ENCODE peak calls at places on chromosomes 6 and 20, in ten cellular contexts. Q is HepG2, X is right cardiac atrium, W is lower lobe of right lung, N is A549, A is psoas muscle, O is body of pancreas, B is RWPE2, V is left lung, I is aorta. P is an unnamed sample.

GRCh38 chr6:125869427-125869826 is 78.7 kb downstream of the NCOA7 start:
- ATAC-seq in Q (no peak), X (peak), W (no peak), N (no peak), A (no peak), O (peak), B (no peak), V (no peak), I (no peak), P (no peak)

GRCh38 chr6:34285571-34285970 is 36.8 kb upstream of the SMIM29 start:
- ATAC-seq in Q (no peak), X (no peak), W (no peak), N (no peak), A (no peak), O (peak), B (no peak), V (no peak), I (no peak), P (no peak)

GRCh38 chr6:33822575-33823395 is 19.0 kb upstream of the MLN start:
- ATAC-seq in Q (peak), X (no peak), W (no peak), N (peak), A (no peak), O (no peak), B (peak), V (no peak), I (no peak), P (no peak)

GRCh38 chr20:46974669-46975434 is 80.2 kb downstream of the EYA2 start:
- ATAC-seq in Q (no peak), X (no peak), W (no peak), N (no peak), A (no peak), O (no peak), B (no peak), V (no peak), I (no peak), P (no peak)

GRCh38 chr6:36631326-36632046 is 37.3 kb downstream of the SRSF3 start:
- ATAC-seq in Q (peak), X (no peak), W (peak), N (peak), A (no peak), O (no peak), B (no peak), V (peak), I (no peak), P (no peak)

GRCh38 chr6:133610974-133611373 is 277.9 kb upstream of the TCF21 start:
- ATAC-seq in Q (no peak), X (peak), W (no peak), N (no peak), A (no peak), O (no peak), B (no peak), V (no peak), I (no peak), P (peak)

GRCh38 chr6:160420969-160421556 is 72.9 kb downstream of the SLC22A3 start:
- ATAC-seq in Q (no peak), X (peak), W (no peak), N (no peak), A (no peak), O (no peak), B (no peak), V (no peak), I (peak), P (peak)

GRCh38 chr20:31593221-31594001 is 11.7 kb upstream of the ID1 start:
- ATAC-seq in Q (peak), X (no peak), W (peak), N (peak), A (no peak), O (no peak), B (peak), V (peak), I (no peak), P (no peak)

GRCh38 chr6:82915666-82916065 is 150.0 kb downstream of the UBE3D start:
- ATAC-seq in Q (no peak), X (no peak), W (no peak), N (no peak), A (no peak), O (no peak), B (no peak), V (no peak), I (no peak), P (no peak)

GRCh38 chr6:113449051-113449450 is 408.1 kb upstream of the MARCKS start:
- ATAC-seq in Q (no peak), X (no peak), W (no peak), N (no peak), A (no peak), O (no peak), B (peak), V (peak), I (no peak), P (no peak)

GRCh38 chr6:26197736-26198625 is 110.8 kb downstream of the HFE start:
- ATAC-seq in Q (peak), X (no peak), W (no peak), N (no peak), A (no peak), O (no peak), B (no peak), V (peak), I (no peak), P (no peak)

GRCh38 chr6:16523550-16524379 is 237.5 kb downstream of the ATXN1 start:
- ATAC-seq in Q (no peak), X (peak), W (no peak), N (no peak), A (peak), O (no peak), B (no peak), V (peak), I (peak), P (no peak)

GRCh38 chr20:7231303-7231702 is 463.8 kb downstream of the BMP2 start:
- ATAC-seq in Q (no peak), X (no peak), W (no peak), N (no peak), A (no peak), O (no peak), B (no peak), V (no peak), I (no peak), P (no peak)

GRCh38 chr6:5125152-5126006 is 40.2 kb downstream of the PPP1R3G start:
- ATAC-seq in Q (peak), X (no peak), W (peak), N (peak), A (peak), O (no peak), B (peak), V (peak), I (no peak), P (no peak)

GRCh38 chr20:25079171-25079570 is 2.8 kb downstream of the VSX1 start:
- ATAC-seq in Q (no peak), X (no peak), W (no peak), N (no peak), A (no peak), O (no peak), B (no peak), V (no peak), I (no peak), P (no peak)

GRCh38 chr6:108750801-108751200 is 97.4 kb upstream of the ARMC2 start:
- ATAC-seq in Q (no peak), X (no peak), W (no peak), N (no peak), A (no peak), O (no peak), B (no peak), V (no peak), I (no peak), P (no peak)

GRCh38 chr6:110902091-110902490 is 27.5 kb downstream of the AMD1 start:
- ATAC-seq in Q (peak), X (no peak), W (no peak), N (no peak), A (no peak), O (no peak), B (peak), V (no peak), I (no peak), P (no peak)

GRCh38 chr6:110897433-110897832 is 22.8 kb downstream of the AMD1 start:
- ATAC-seq in Q (no peak), X (no peak), W (no peak), N (no peak), A (peak), O (no peak), B (no peak), V (no peak), I (no peak), P (no peak)

GRCh38 chr6:110898111-110898510 is 23.5 kb downstream of the AMD1 start:
- ATAC-seq in Q (no peak), X (no peak), W (no peak), N (no peak), A (no peak), O (no peak), B (no peak), V (no peak), I (no peak), P (no peak)

GRCh38 chr6:110895907-110896608 is 21.5 kb downstream of the AMD1 start:
- ATAC-seq in Q (no peak), X (no peak), W (no peak), N (no peak), A (no peak), O (no peak), B (no peak), V (no peak), I (no peak), P (no peak)

DNA sequence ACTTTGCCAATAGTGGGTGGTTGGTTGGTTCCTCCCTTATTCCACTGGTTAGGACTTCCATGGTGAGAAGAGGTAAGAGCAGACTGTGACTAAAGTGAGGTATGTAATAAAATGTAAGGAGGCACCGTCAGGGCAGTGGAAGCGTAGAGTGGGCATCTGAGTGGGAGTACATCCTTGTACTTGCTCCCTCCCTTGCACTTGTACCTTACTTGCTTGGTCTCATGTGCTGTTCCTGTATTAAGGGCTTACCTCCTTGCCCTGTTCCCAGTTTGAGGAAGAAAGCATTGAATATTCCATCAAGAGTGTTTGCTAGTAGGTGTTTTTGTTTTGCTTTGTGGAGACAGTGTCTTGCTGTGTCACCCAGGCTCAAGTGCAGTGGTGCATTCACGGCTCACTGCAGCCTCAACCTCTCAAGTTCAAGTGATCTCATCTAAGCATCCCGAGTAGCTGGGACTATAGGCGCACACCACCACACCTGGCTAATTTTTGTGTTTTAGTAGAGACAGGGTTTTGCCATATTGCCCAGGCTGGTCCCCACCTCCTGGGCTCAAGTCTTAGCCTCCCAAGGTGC is 25.5 kb downstream of the AMD1 start:
- ATAC-seq in Q (peak), X (no peak), W (no peak), N (no peak), A (no peak), O (no peak), B (no peak), V (no peak), I (no peak), P (no peak)
- H3K4me3 ChIP-seq in Q (no peak), X (no peak), W (no peak), N (no peak), A (no peak), O (no peak), B (no peak), V (no peak), I (no peak), P (no peak)

DNA sequence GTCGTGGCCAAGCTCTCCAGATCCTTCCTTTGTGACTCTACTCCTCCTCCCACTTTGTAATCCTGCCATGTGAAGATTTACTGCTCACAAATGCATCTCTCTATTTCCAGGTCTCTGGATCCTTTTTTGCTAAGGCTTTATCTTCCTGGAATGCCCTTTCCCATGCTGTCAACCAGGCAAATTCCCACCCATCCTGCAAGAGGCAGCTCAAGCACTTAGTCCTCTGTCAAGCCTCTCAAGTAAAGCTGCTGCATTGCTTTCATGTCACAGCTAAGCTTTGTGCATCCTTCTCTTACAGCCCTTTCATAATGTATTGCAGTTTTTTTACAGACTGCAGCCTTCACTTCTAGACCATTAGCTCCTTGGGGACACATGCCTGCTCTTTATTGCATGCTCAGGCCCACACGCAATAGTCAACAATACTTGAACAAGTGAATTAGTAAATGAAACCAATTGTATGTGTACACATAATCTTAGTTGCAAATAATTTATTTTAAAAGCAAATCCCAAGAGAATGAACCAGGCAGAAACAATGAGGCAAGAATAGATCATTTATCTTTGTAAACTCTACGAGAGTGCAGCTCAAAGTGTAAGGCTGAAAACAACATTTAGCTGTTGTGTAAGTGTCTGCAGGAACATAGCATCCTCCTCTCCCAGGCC is 45.7 kb downstream of the HIVEP2 start:
- ATAC-seq in Q (no peak), X (no peak), W (no peak), N (no peak), A (peak), O (no peak), B (no peak), V (no peak), I (no peak), P (no peak)
- H3K4me3 ChIP-seq in Q (no peak), X (no peak), W (no peak), N (no peak), A (no peak), O (no peak), B (no peak), V (no peak), I (no peak), P (no peak)

GRCh38 chr6:1390071-1390804 is 862 bp downstream of the FOXF2 start:
- ATAC-seq in Q (peak), X (peak), W (no peak), N (peak), A (no peak), O (peak), B (peak), V (peak), I (peak), P (peak)

GRCh38 chr6:1393641-1394283 is 4.4 kb downstream of the FOXF2 start:
- ATAC-seq in Q (peak), X (no peak), W (peak), N (no peak), A (no peak), O (no peak), B (no peak), V (no peak), I (no peak), P (no peak)

GRCh38 chr6:1390805-1391511 is 1.6 kb downstream of the FOXF2 start:
- ATAC-seq in Q (no peak), X (no peak), W (no peak), N (no peak), A (no peak), O (no peak), B (no peak), V (no peak), I (no peak), P (no peak)

GRCh38 chr6:1392813-1393640 is 3.7 kb downstream of the FOXF2 start:
- ATAC-seq in Q (no peak), X (no peak), W (no peak), N (no peak), A (no peak), O (no peak), B (no peak), V (no peak), I (no peak), P (no peak)

DNA sequence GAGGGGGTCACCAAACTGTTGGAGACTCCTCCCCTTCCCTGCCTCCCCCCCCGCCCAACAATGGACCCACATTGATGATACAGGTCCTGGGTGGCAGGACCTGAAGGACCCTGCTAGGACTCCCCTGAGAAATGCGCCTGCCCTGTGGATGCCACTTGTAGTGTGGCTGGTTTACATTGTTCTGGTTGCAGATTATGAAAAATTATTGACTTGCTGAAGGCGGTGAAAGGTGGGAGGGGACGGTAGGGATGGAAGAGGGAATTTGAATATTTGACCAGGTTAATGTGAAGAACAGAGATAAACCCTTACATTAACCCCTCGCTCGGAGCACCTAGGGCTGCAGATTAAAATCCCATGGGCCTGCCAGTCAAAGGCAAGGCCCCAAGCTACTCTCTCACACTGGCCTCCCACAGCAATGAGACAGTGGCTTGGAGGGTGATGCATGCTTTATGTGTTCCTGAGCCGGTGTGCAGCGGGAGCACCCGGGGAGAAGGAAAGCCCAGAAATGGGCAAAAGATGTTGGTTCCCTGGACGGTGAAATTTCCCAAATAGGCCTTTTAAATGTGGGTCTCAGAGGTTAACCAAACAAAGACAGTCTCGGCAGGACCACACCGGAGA is 2.4 kb downstream of the FOXF2 start:
- ATAC-seq in Q (no peak), X (no peak), W (no peak), N (no peak), A (no peak), O (no peak), B (no peak), V (no peak), I (no peak), P (no peak)
- H3K4me3 ChIP-seq in Q (no peak), X (no peak), W (peak), N (peak), A (no peak), O (no peak), B (no peak), V (peak), I (no peak), P (peak)

DNA sequence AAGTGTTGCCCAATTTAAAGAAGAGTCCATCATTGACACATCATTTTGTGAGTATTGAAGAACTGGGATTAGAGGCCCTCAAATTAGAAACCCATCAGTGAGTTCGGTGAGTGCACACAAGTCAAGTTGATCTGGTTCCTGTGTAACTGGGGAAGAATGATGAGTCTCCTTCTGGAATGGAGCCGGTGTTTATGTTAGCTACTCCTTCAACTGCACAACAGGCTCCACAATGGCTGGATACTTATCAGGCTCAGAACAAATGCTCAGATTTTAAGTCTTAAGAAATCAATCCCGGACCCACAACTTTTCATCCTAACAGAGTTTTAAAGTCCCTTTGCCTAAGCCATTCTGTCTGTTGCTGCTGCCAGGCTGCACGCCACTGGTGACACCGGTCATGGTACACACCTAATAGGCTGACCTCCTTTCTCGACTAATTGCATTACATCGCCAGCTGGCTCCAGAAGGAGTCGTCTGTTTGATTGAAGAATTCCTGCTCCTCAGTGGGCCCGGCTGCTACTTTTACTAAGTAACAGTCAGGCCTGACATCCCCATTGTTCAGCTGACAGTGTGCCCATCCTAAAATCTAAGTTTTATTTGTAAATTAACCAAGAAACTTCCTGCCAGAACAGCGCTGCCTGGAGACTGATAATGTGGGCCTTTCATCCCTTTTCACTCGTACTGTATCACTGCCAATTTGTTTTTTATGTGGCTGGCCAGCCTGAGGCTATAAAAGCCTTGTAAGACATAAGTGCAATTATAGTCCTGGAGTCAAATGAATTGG is 130.4 kb downstream of the INSM1 start:
- ATAC-seq in Q (no peak), X (no peak), W (no peak), N (no peak), A (no peak), O (no peak), B (no peak), V (peak), I (no peak), P (no peak)
- H3K4me3 ChIP-seq in Q (no peak), X (no peak), W (no peak), N (no peak), A (no peak), O (no peak), B (no peak), V (no peak), I (no peak), P (no peak)

GRCh38 chr6:158538741-158539140 is 21.1 kb upstream of the TMEM181 start:
- ATAC-seq in Q (no peak), X (no peak), W (no peak), N (no peak), A (no peak), O (no peak), B (no peak), V (no peak), I (no peak), P (no peak)
- H3K4me3 ChIP-seq in Q (no peak), X (no peak), W (no peak), N (no peak), A (no peak), O (no peak), B (no peak), V (no peak), I (no peak), P (no peak)